ENCODE peak calls at places on chromosomes 4 and X, in seven cellular contexts. J, G, I, F, Z, B and Y are unnamed samples.

GRCh38 chrX:17007134-17007768 is 60.8 kb downstream of the REPS2 start:
- DNase-seq in I (no peak), J (no peak), Z (no peak), B (peak; percentile 20), F (peak; percentile 36), G (peak; percentile 4), Y (no peak)

GRCh38 chr4:109389367-109390118 is 44.1 kb upstream of the SEC24B start:
- DNase-seq in G (peak; percentile 20), J (no peak), I (peak; percentile 23), Z (no peak), F (peak; percentile 7), B (no peak), Y (no peak)

GRCh38 chrX:106670631-106671030 is 55.9 kb upstream of the RNF128 start:
- DNase-seq in J (no peak), I (no peak), Z (no peak), B (no peak), F (no peak), G (no peak), Y (no peak)

GRCh38 chrX:40111868-40112267 is 14.1 kb upstream of the BCOR start:
- DNase-seq in J (no peak), Z (no peak), F (no peak), G (no peak), I (no peak), B (no peak), Y (no peak)

GRCh38 chr4:65033899-65034298 is 624.6 kb upstream of the TECRL start:
- DNase-seq in I (no peak), Z (no peak), J (no peak), B (no peak), G (no peak), F (no peak), Y (no peak)

GRCh38 chr4:69056921-69057562 is 39.2 kb upstream of the UGT2B7 start:
- DNase-seq in I (no peak), Z (no peak), F (no peak), G (no peak), J (no peak), B (no peak), Y (peak; percentile 2)

GRCh38 chrX:44946771-44947170 is 73.8 kb downstream of the KDM6A start:
- DNase-seq in J (no peak), B (no peak), G (no peak), I (no peak), F (no peak), Z (no peak), Y (no peak)

GRCh38 chr4:114807759-114808404 is 209.3 kb downstream of the UGT8 start:
- DNase-seq in F (peak; percentile 38), I (no peak), J (peak; percentile 15), Z (peak; percentile 42), G (peak; percentile 42), B (peak; percentile 41), Y (no peak)

GRCh38 chrX:55072286-55072685 is 2.5 kb upstream of the PAGE2B start:
- DNase-seq in Z (no peak), B (no peak), I (no peak), J (no peak), G (no peak), F (no peak), Y (no peak)

GRCh38 chr4:121192500-121192899 is 28.4 kb upstream of the TNIP3 start:
- DNase-seq in I (peak; percentile 39), F (peak; percentile 15), J (no peak), G (peak; percentile 16), Z (peak; percentile 33), B (peak; percentile 17), Y (no peak)

DNA sequence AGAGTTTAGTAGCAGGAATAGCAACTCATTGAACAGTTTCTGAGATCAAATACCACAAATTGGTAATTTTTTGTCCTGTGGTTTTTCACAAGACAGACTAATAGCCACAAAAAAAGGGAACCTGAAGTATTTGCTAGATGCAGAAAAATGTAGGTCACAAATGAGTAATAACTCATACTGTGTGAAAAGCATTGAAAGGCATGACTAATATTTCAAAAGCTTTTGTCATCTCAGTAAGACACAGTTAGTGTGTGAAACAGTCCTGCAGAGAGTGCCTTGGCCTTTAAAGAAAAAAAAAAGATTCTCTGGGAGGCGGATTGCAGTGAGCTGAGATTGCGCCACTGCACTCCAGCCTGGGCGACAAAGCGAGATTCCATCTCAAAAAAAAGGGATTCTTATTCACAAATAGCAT is 31.4 kb upstream of the SLC25A31 start:
- DNase-seq in B (no peak), J (no peak), F (no peak), G (no peak), I (peak; percentile 83), Z (peak; percentile 81), Y (no peak)
- TF ChIP-seq JUND in B (no peak), J (no peak), F (peak; percentile 58), G (no peak), I (peak; percentile 43), Z (peak; percentile 85), Y (no peak)

DNA sequence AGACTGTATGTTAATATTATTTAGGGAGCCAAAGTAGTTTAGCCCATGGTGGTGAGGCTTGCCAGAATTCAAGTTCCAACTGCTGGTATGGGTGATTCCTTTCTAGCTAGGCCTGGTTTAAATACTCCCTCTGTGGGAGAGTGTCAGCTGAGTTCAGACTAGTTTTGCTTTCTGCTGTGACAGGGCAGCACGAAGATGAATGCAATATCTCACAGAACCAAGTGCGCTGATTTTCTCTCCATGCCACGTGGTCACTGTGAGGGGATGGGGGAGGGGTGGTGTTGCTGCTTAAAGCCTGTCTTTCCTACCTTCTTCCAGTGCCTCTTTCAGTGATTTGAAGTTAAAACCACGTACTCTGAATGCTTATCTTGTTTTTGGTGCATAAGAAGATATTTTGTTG is 445.7 kb upstream of the CXorf51B start:
- DNase-seq in J (no peak), B (no peak), F (no peak), Z (no peak), I (no peak), G (no peak), Y (no peak)
- TF ChIP-seq JUND in J (no peak), B (no peak), F (no peak), Z (no peak), I (no peak), G (no peak), Y (no peak)

DNA sequence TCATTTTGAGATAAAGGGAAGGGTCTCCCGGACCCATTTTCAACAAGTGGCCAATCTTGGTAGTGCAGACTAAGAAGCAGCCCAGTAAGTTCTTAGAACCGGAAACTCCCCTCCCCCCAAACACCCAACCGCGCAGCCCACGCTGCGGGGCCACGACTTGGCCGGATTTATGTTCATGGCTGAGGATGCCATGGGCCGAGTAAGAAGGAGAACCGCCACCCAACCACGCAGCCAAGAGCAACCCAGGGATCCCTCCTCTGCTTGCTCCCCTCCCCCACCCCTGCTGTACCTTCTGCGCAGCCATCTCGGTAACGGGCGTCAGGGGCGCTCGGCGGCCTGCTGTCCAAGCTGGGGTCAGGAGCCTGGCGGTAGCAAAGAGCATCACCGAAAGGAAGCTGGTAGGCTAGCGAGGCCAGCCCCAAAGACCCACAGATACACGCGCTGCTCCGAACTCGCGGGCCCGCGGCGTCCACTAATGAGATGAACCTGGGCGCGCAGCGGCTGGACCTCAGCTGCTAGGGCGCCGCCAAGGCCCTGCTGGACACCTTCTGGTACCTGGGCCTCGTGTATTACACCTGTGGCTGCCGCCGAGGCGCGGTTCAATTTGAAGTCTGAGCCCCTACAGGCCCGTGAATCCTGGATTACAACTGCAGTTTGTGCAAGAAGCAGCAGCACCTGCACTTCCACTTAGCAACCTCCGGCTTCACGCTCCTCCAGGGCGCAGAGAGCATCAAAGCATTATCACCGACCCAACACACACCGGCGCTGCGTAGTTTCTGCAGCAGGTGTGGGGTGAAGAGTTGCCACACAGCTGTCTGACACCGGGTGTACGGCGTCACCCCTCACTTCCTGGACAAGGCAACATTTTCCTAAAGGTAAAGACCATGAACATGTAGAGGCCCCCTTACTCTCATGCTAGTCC is 63.4 kb downstream of the NUDT10 start:
- DNase-seq in F (peak; percentile 73), B (no peak), Z (no peak), J (no peak), I (no peak), G (no peak), Y (no peak)
- TF ChIP-seq JUND in F (no peak), B (no peak), Z (no peak), J (no peak), I (no peak), G (no peak), Y (no peak)

DNA sequence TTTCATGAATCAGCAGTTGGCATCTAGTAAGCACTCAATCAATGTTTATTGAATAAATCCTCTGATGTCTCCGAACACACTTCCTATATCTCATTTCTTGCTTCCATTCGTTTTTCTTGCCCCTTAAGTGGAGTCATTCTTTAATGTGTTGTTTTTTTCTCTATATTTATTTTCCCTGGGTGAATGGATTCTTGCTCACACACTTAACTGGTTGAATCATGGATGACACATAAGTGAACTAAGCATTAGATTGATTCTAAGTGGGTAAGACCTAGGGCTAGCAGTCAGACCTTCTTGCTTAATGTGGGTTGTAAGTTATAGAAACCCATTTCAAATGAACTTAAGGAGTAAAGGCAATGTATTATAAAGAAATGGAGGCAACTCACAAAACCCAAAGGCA is 111.1 kb downstream of the RTL3 start:
- DNase-seq in I (no peak), J (no peak), G (no peak), B (no peak), F (no peak), Z (no peak), Y (no peak)
- TF ChIP-seq JUND in I (no peak), J (no peak), G (no peak), B (no peak), F (no peak), Z (no peak), Y (no peak)

DNA sequence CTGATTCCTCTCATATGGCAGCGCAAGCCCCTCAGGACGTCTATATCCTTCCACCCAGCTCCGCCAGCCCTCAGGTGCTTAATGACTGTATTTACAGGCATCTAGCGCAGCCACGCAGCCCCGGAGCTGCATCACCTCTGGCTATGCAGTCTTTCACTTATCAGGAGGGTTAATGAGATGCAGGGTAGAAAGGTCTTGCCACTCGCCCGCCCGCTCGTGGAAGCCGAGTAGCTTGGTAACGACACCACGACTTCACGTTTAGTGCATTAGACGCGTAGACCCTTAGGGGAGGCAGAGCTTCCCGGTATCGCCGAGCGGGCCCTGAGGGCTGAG is 1.5 kb upstream of the SLC16A2 start:
- DNase-seq in I (no peak), G (no peak), F (no peak), B (no peak), Z (no peak), J (no peak), Y (no peak)
- TF ChIP-seq JUND in I (no peak), G (no peak), F (no peak), B (no peak), Z (no peak), J (no peak), Y (no peak)

GRCh38 chr4:147351083-147351787 is 129.7 kb upstream of the EDNRA start:
- DNase-seq in F (no peak), G (no peak), I (no peak), J (no peak), B (no peak), Z (no peak), Y (no peak)
- TF ChIP-seq JUND in F (no peak), G (no peak), I (no peak), J (no peak), B (no peak), Z (peak; percentile 58), Y (no peak)

DNA sequence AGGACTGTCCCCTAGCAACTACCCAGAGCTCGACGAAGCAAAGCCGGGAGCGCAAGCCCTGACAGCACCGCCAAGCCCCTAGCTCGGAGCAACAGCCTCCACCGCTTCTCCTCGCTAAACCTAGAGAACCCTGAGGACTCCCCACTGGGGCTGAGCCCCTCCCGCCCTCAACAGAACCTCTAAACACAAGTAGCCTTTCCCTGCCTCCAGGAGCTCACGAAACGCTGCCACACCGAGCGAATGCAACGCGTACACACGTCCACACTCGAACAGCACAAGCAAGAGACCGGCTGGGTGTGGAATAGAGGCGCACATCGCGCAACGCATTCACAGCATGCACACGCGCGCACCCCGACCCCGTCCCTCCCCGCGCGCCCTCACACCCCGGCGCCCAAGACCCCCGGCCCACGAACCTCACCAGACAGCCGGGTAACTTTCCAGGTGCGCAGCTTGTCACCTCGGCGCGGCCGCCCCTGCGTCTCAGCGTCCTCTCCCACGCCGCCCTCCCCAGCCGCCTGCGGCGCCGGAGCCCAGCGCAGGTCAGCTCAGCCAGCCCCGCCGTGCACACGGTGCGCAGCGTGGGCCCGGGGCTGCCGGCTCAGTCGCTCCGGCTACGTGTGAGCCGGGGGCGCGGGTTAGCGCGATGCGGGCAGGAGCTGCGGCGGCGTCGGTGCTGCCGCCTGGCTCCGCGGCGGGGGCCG is 354 bp downstream of the PRKG2 start:
- DNase-seq in B (no peak), F (peak; percentile 11), J (no peak), G (no peak), I (no peak), Z (no peak), Y (no peak)
- TF ChIP-seq JUND in B (no peak), F (no peak), J (no peak), G (no peak), I (no peak), Z (no peak), Y (no peak)